ENCODE peak calls at places on chromosome 12, in eight cellular contexts. P is body of pancreas; F is ovary; E is CD8-positive, alpha-beta memory T cell; L is left ventricle myocardium inferior; W is naive thymus-derived CD4-positive, alpha-beta T cell; J is CD8-positive, alpha-beta T cell; V is thoracic aorta. C is an unnamed sample. For H3K4me1, the result is how much of the 10 kb centered on the place peaks cover.

GRCh38 chr12:128365831-128366231 is 98.9 kb downstream of the TMEM132C start:
- DNase-seq in P (peak), F (no peak), E (no peak), L (no peak), W (no peak), J (no peak), V (no peak), C (no peak)

GRCh38 chr12:82574191-82574590 is 112.5 kb upstream of the TMTC2 start:
- DNase-seq in P (no peak), F (no peak), E (no peak), L (no peak), W (no peak), J (no peak), V (no peak), C (no peak)

GRCh38 chr12:130849561-130850417 is 10.7 kb upstream of the STX2 start:
- DNase-seq in P (peak), F (no peak), E (no peak), L (no peak), W (no peak), J (no peak), V (no peak), C (no peak)

GRCh38 chr12:1262008-1262407 is 271.0 kb downstream of the ERC1 start:
- DNase-seq in P (no peak), F (no peak), E (no peak), L (no peak), W (no peak), J (no peak), V (no peak), C (no peak)

GRCh38 chr12:101732318-101732717 is 6.9 kb downstream of the SYCP3 start:
- DNase-seq in P (no peak), F (no peak), E (no peak), L (no peak), W (no peak), J (no peak), V (no peak), C (no peak)

GRCh38 chr12:123120452-123121166 is 30.3 kb downstream of the PITPNM2 start:
- DNase-seq in P (no peak), F (no peak), E (no peak), L (no peak), W (peak), J (peak), V (no peak), C (peak)

GRCh38 chr12:132921685-132922084 is 34.3 kb upstream of the CHFR start:
- DNase-seq in P (no peak), F (no peak), E (no peak), L (no peak), W (no peak), J (no peak), V (no peak), C (no peak)

GRCh38 chr12:5904441-5904840 is 40.6 kb downstream of the ANO2 start:
- DNase-seq in P (no peak), F (no peak), E (no peak), L (no peak), W (no peak), J (no peak), V (no peak), C (no peak)

GRCh38 chr12:14691560-14691959 is 4.8 kb downstream of the GUCY2C start:
- DNase-seq in P (peak), F (no peak), E (no peak), L (peak), W (no peak), J (no peak), V (peak), C (peak)

GRCh38 chr12:125776212-125776611 is 711.0 kb downstream of the AACS start:
- DNase-seq in P (no peak), F (no peak), E (no peak), L (no peak), W (no peak), J (no peak), V (no peak), C (no peak)

GRCh38 chr12:75613981-75614380 is 102.6 kb upstream of the KRR1 start:
- DNase-seq in P (no peak), F (no peak), E (no peak), L (no peak), W (no peak), J (no peak), V (no peak), C (no peak)

GRCh38 chr12:110656071-110656655 is 32.8 kb downstream of the HVCN1 start:
- DNase-seq in P (no peak), F (no peak), E (no peak), L (no peak), W (no peak), J (no peak), V (no peak), C (no peak)

GRCh38 chr12:88793091-88793490 is 212.8 kb upstream of the KITLG start:
- DNase-seq in P (no peak), F (no peak), E (no peak), L (no peak), W (no peak), J (no peak), V (no peak), C (no peak)

GRCh38 chr12:108611884-108612415 is 14.1 kb upstream of the TMEM119 start:
- DNase-seq in P (no peak), F (no peak), E (peak), L (no peak), W (no peak), J (peak), V (no peak), C (peak)

GRCh38 chr12:113062502-113063395 is 6.2 kb downstream of the DTX1 start:
- DNase-seq in P (no peak), F (no peak), E (no peak), L (no peak), W (no peak), J (no peak), V (no peak), C (peak)

GRCh38 chr12:100375023-100375737 is 18.3 kb downstream of the SLC17A8 start:
- DNase-seq in P (peak), F (peak), E (no peak), L (peak), W (no peak), J (no peak), V (no peak), C (no peak)

GRCh38 chr12:13304924-13305323 is 108.4 kb downstream of the EMP1 start:
- DNase-seq in P (no peak), F (no peak), E (no peak), L (no peak), W (no peak), J (no peak), V (no peak), C (no peak)

DNA sequence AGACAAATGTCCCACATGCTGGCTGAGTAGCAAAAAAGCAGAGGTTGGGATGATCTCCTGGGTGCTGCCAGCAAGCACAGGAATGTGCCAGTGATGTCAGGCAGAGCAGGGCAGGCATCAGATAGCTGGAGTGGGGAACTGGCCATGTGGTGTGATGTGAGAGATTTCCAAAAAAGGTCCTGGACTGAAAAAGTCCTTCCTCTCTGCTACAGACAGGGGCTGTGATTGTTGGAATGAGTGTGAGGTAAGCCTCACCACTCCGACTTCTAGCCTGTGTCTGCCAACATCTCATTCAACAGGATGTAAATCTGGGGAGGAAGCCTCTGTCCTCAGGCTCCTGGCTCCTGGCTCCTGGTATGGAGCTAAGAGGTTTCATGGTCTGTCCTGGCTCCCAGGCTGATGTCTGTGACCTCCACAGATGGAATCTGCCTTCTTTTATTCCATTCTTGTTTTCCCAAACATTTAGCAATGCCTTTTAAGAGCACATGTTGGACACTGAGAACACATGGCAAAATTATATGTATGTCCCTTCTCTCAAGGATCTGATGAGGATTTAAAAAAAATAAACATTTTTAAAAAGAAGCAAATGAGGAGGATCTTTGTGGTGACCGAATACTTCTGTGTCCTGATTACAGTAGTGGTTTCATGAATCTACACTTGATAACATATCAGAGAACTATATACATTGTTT is 50.1 kb upstream of the STK38L start:
- DNase-seq in P (peak), F (no peak), E (no peak), L (peak), W (no peak), J (no peak), V (peak), C (no peak)
- H3K4me1 ChIP-seq in P (under half), F (under half), E (under half), L (under half), W (under half), J (under half), V (half or more), C (under half)

GRCh38 chr12:32611986-32612385 is 67.1 kb upstream of the DNM1L start:
- DNase-seq in P (no peak), F (no peak), E (no peak), L (peak), W (no peak), J (no peak), V (no peak), C (no peak)
- H3K4me1 ChIP-seq in P (under half), F (under half), E (under half), L (under half), W (under half), J (under half), V (under half), C (under half)

GRCh38 chr12:105382771-105383632 is 52.5 kb downstream of the C12orf75 start:
- DNase-seq in P (peak), F (no peak), E (peak), L (no peak), W (peak), J (no peak), V (no peak), C (no peak)
- H3K4me1 ChIP-seq in P (under half), F (under half), E (under half), L (under half), W (under half), J (under half), V (under half), C (under half)

GRCh38 chr12:3120701-3121100 is 43.5 kb downstream of the TSPAN9 start:
- DNase-seq in P (no peak), F (no peak), E (no peak), L (no peak), W (no peak), J (no peak), V (no peak), C (no peak)
- H3K4me1 ChIP-seq in P (under half), F (under half), E (under half), L (half or more), W (under half), J (under half), V (half or more), C (under half)

DNA sequence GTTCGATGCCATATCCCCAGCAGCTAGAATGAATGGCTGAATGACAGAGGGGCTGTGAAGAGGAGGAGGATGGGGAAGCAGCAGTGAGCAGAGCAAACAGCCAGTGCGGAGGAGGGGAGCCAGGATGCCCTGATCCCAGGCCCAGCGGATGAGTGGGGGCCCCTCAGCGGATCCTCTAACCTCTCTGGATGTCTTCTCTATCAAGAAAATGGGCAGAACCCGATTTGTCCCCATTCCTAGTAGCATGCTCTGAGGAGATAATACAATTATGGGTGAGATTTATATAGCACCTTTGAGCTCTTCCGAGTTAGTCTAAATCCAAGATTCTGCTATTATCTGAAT is 30.0 kb upstream of the RPLP0 start:
- DNase-seq in P (no peak), F (no peak), E (no peak), L (no peak), W (no peak), J (no peak), V (no peak), C (peak)
- H3K4me1 ChIP-seq in P (half or more), F (under half), E (half or more), L (half or more), W (half or more), J (half or more), V (half or more), C (under half)

DNA sequence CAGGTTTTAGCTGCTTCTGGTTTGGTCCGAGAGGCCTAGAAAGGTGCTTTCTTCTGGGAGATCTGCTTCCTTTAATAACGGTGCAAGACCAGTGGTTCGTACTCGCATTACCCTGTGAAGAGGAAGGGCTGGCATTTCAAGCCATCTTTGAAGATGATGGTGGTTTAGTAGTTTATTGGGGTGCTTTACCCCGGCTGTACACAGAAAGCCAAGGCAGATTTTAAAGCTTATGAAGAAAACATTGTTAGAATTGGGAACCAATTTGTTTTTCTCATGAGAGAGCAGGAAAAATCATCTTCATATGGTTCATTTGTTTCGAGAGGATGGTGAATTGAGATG is 3.6 kb downstream of the CCND2 start:
- DNase-seq in P (no peak), F (no peak), E (no peak), L (no peak), W (no peak), J (no peak), V (no peak), C (no peak)
- H3K4me1 ChIP-seq in P (half or more), F (under half), E (half or more), L (half or more), W (half or more), J (half or more), V (half or more), C (half or more)

GRCh38 chr12:8909752-8910151 is 4.6 kb upstream of the PHC1 start:
- DNase-seq in P (no peak), F (no peak), E (no peak), L (no peak), W (no peak), J (no peak), V (no peak), C (no peak)

GRCh38 chr12:8904665-8905064 is 9.6 kb upstream of the PHC1 start:
- DNase-seq in P (no peak), F (no peak), E (no peak), L (no peak), W (no peak), J (no peak), V (no peak), C (no peak)

GRCh38 chr12:8905546-8905945 is 8.8 kb upstream of the PHC1 start:
- DNase-seq in P (no peak), F (no peak), E (no peak), L (no peak), W (no peak), J (no peak), V (no peak), C (no peak)

GRCh38 chr12:8906781-8907180 is 7.5 kb upstream of the PHC1 start:
- DNase-seq in P (no peak), F (no peak), E (no peak), L (no peak), W (no peak), J (no peak), V (no peak), C (no peak)

GRCh38 chr12:8907513-8907912 is 6.8 kb upstream of the PHC1 start:
- DNase-seq in P (no peak), F (no peak), E (no peak), L (no peak), W (no peak), J (no peak), V (no peak), C (no peak)
- H3K4me1 ChIP-seq in P (under half), F (under half), E (under half), L (under half), W (under half), J (under half), V (under half), C (under half)

GRCh38 chr12:32548691-32549412 is 130.2 kb upstream of the DNM1L start:
- DNase-seq in P (peak), F (peak), E (no peak), L (no peak), W (no peak), J (no peak), V (peak), C (no peak)

GRCh38 chr12:32544893-32545292 is 134.2 kb upstream of the DNM1L start:
- DNase-seq in P (no peak), F (no peak), E (no peak), L (no peak), W (no peak), J (no peak), V (no peak), C (no peak)

GRCh38 chr12:32549675-32550079 is 129.4 kb upstream of the DNM1L start:
- DNase-seq in P (no peak), F (peak), E (no peak), L (no peak), W (no peak), J (no peak), V (no peak), C (no peak)

GRCh38 chr12:32545413-32545970 is 133.6 kb upstream of the DNM1L start:
- DNase-seq in P (no peak), F (no peak), E (no peak), L (no peak), W (no peak), J (no peak), V (no peak), C (no peak)

GRCh38 chr12:32546272-32546671 is 132.8 kb upstream of the DNM1L start:
- DNase-seq in P (no peak), F (no peak), E (no peak), L (no peak), W (no peak), J (no peak), V (no peak), C (no peak)
- H3K4me1 ChIP-seq in P (half or more), F (under half), E (under half), L (half or more), W (under half), J (under half), V (half or more), C (under half)

DNA sequence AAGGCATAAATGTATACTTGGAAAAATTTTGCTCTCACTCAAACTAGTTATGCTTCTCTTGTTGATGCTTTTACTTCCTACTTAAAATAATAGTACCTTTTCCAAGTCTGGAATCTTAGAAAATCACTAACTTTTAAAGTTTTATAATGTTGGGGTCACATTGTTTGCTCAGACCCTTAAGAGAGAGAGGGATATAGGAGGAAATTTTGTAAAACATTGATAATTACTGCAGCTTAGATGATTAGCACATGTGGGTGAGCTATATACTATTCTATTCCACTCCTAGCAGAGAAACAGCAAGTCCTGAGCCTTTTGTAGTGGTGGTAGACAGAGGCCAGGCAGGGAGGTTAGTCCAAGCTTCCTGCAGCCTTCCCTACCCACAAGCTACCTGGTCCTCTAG is 13.4 kb downstream of the EID3 start:
- DNase-seq in P (no peak), F (no peak), E (no peak), L (no peak), W (no peak), J (no peak), V (no peak), C (no peak)
- H3K4me1 ChIP-seq in P (under half), F (under half), E (under half), L (under half), W (under half), J (under half), V (under half), C (under half)